ENCODE peak calls at places on chromosomes 5 and 9, in ten cellular contexts. J is progenitor cell of endocrine pancreas, G is GM06990, D is lung, E is A673, K is stomach, O is endodermal cell, H is OCI-LY7, Z is upper lobe of left lung, F is left lung. N is an unnamed sample.

GRCh38 chr5:60410427-60410826 is 289.5 kb downstream of the DEPDC1B start:
- DNase-seq in K (no peak), O (no peak), Z (no peak), D (no peak), F (no peak), E (no peak), H (no peak), J (no peak), G (no peak), N (no peak)

GRCh38 chr9:107755267-107755666 is 265.7 kb upstream of the KLF4 start:
- DNase-seq in D (no peak), J (no peak), O (no peak), H (no peak), G (no peak), E (peak), Z (no peak), F (no peak), K (no peak), N (no peak)

GRCh38 chr5:169557838-169558237 is 25.7 kb upstream of the SPDL1 start:
- DNase-seq in Z (no peak), D (no peak), J (no peak), G (no peak), H (no peak), O (no peak), E (no peak), F (no peak), K (no peak), N (no peak)

GRCh38 chr5:134510970-134511795 is 14.3 kb upstream of the JADE2 start:
- DNase-seq in G (no peak), E (no peak), D (no peak), H (no peak), K (no peak), Z (peak), O (peak), J (peak), F (no peak), N (no peak)

GRCh38 chr5:135544666-135545045 is 8.9 kb upstream of the NEUROG1 start:
- DNase-seq in D (no peak), J (no peak), O (peak), G (no peak), E (no peak), H (no peak), F (no peak), K (no peak), Z (no peak), N (no peak)

GRCh38 chr5:90135979-90136378 is 273.6 kb downstream of the CETN3 start:
- DNase-seq in Z (no peak), H (peak), E (no peak), F (peak), G (no peak), K (no peak), O (peak), J (no peak), D (no peak), N (no peak)

GRCh38 chr5:133316346-133317343 is 264.8 kb downstream of the HSPA4 start:
- DNase-seq in H (peak), G (no peak), J (no peak), O (peak), F (no peak), D (no peak), E (peak), K (no peak), Z (no peak), N (no peak)

GRCh38 chr5:108997720-108998119 is 250.0 kb downstream of the FER start:
- DNase-seq in H (no peak), J (no peak), E (no peak), O (no peak), Z (no peak), F (no peak), G (no peak), D (no peak), K (no peak), N (no peak)

GRCh38 chr9:107273634-107274033 is 9.4 kb upstream of the RAD23B start:
- DNase-seq in K (no peak), G (no peak), Z (no peak), F (no peak), O (no peak), H (no peak), D (no peak), E (no peak), J (no peak), N (no peak)

GRCh38 chr9:133224762-133225161 is 15.7 kb upstream of the OBP2B start:
- DNase-seq in Z (no peak), H (no peak), K (no peak), D (no peak), E (no peak), G (no peak), O (no peak), F (peak), J (no peak), N (no peak)

GRCh38 chr9:35696520-35697215 is 6.9 kb upstream of the TPM2 start:
- DNase-seq in G (no peak), H (peak), J (peak), K (peak), D (peak), Z (peak), O (peak), F (no peak), E (peak), N (no peak)

GRCh38 chr9:134406366-134407122 is 80.3 kb downstream of the RXRA start:
- DNase-seq in F (no peak), J (no peak), D (no peak), Z (no peak), H (no peak), E (peak), K (no peak), G (no peak), O (no peak), N (no peak)

GRCh38 chr5:68505917-68506860 is 290.6 kb downstream of the PIK3R1 start:
- DNase-seq in F (no peak), K (no peak), J (no peak), D (no peak), Z (no peak), G (no peak), E (peak), O (no peak), H (no peak), N (no peak)

GRCh38 chr5:1568201-1568979 is 44.6 kb upstream of the LPCAT1 start:
- DNase-seq in O (no peak), F (no peak), K (no peak), D (peak), H (no peak), G (no peak), E (no peak), J (no peak), Z (no peak), N (peak)

GRCh38 chr9:21114311-21114710 is 27.3 kb downstream of the IFNW1 start:
- DNase-seq in G (no peak), E (no peak), H (no peak), Z (no peak), K (no peak), J (no peak), O (no peak), D (no peak), F (no peak), N (no peak)

GRCh38 chr9:23819403-23819802 is 6.6 kb downstream of the ELAVL2 start:
- DNase-seq in K (no peak), J (no peak), E (no peak), D (no peak), H (no peak), Z (no peak), F (no peak), O (no peak), G (no peak), N (no peak)

GRCh38 chr5:42301349-42301748 is 121.9 kb upstream of the GHR start:
- DNase-seq in D (no peak), J (no peak), Z (no peak), F (no peak), K (no peak), H (no peak), E (no peak), O (no peak), G (no peak), N (no peak)

GRCh38 chr9:7394007-7394774 is 405.4 kb downstream of the DMAC1 start:
- DNase-seq in E (no peak), J (no peak), F (no peak), G (no peak), Z (no peak), D (no peak), K (no peak), O (peak), H (no peak), N (no peak)

GRCh38 chr5:172412724-172413260 is 41.5 kb downstream of the SH3PXD2B start:
- DNase-seq in E (peak), H (no peak), K (peak), O (no peak), G (peak), Z (peak), D (peak), F (peak), J (no peak), N (peak)

GRCh38 chr5:135222771-135223170 is 176.3 kb downstream of the MACROH2A1 start:
- DNase-seq in D (no peak), J (no peak), G (no peak), O (peak), K (peak), F (no peak), H (no peak), E (no peak), Z (no peak), N (no peak)

GRCh38 chr9:134616341-134616740 is 25.3 kb upstream of the COL5A1 start:
- DNase-seq in K (no peak), O (no peak), D (no peak), E (no peak), Z (no peak), G (no peak), J (no peak), H (no peak), F (no peak), N (no peak)

GRCh38 chr9:98861881-98862501 is 54.5 kb downstream of the GALNT12 start:
- DNase-seq in H (no peak), Z (no peak), O (no peak), J (no peak), D (no peak), G (no peak), F (no peak), E (no peak), K (no peak), N (peak)

GRCh38 chr5:53560506-53561191 is at the start of gene NDUFS4:
- DNase-seq in J (peak), H (peak), K (peak), E (peak), Z (peak), O (peak), G (peak), F (peak), D (peak), N (peak)

GRCh38 chr5:36177715-36178556 is 26.0 kb downstream of the SKP2 start:
- DNase-seq in D (no peak), H (peak), J (no peak), K (no peak), E (peak), O (no peak), G (no peak), F (no peak), Z (no peak), N (no peak)

GRCh38 chr9:36873247-36873875 is 160.7 kb downstream of the PAX5 start:
- DNase-seq in O (peak), D (peak), H (peak), E (peak), F (peak), G (peak), J (peak), K (peak), Z (peak), N (no peak)

GRCh38 chr9:85741112-85741874 is 461 bp downstream of the AGTPBP1 start:
- DNase-seq in F (peak), K (peak), G (no peak), E (peak), J (peak), D (peak), O (peak), Z (peak), H (peak), N (no peak)

GRCh38 chr5:159450417-159450816 is 120.1 kb upstream of the IL12B start:
- DNase-seq in K (no peak), F (no peak), J (no peak), G (no peak), D (no peak), E (no peak), O (no peak), Z (no peak), H (no peak), N (no peak)

GRCh38 chr9:132161743-132162187 is at the start of gene NTNG2:
- DNase-seq in G (no peak), D (no peak), E (no peak), K (no peak), Z (no peak), J (no peak), F (peak), H (no peak), O (no peak), N (no peak)

GRCh38 chr5:1321576-1321975 is 23.3 kb downstream of the CLPTM1L start:
- DNase-seq in E (no peak), K (no peak), O (peak), D (no peak), F (no peak), H (no peak), Z (no peak), G (no peak), J (no peak), N (no peak)

GRCh38 chr9:109051733-109052132 is 38.4 kb upstream of the CTNNAL1 start:
- DNase-seq in D (no peak), J (no peak), G (no peak), Z (no peak), F (no peak), K (no peak), O (no peak), H (no peak), E (no peak), N (no peak)

GRCh38 chr5:10595678-10596309 is 31.9 kb downstream of the ANKRD33B start:
- DNase-seq in H (no peak), F (no peak), Z (peak), E (peak), K (no peak), G (no peak), D (no peak), O (no peak), J (no peak), N (peak)

GRCh38 chr5:8842906-8843590 is 702.8 kb downstream of the SEMA5A start:
- DNase-seq in J (no peak), D (no peak), K (no peak), G (no peak), O (no peak), H (no peak), Z (no peak), E (no peak), F (no peak), N (peak)

GRCh38 chr9:132520612-132521011 is 61.8 kb upstream of the BARHL1 start:
- DNase-seq in Z (no peak), J (no peak), H (no peak), E (no peak), G (no peak), O (no peak), K (no peak), F (no peak), D (no peak), N (no peak)

GRCh38 chr5:180499684-180500083 is 5.5 kb downstream of the CNOT6 start:
- DNase-seq in J (no peak), G (no peak), F (no peak), K (no peak), H (no peak), E (no peak), O (no peak), D (no peak), Z (no peak), N (no peak)

GRCh38 chr9:89941875-89942274 is 337.1 kb downstream of the GADD45G start:
- DNase-seq in G (no peak), H (no peak), E (no peak), J (no peak), K (no peak), D (no peak), F (no peak), O (no peak), Z (no peak), N (peak)

GRCh38 chr9:91298304-91298703 is 63.4 kb downstream of the AUH start:
- DNase-seq in G (no peak), J (no peak), D (no peak), F (no peak), Z (peak), O (no peak), K (no peak), H (no peak), E (no peak), N (no peak)

GRCh38 chr5:132065351-132065937 is 5.0 kb downstream of the IL3 start:
- DNase-seq in G (peak), O (peak), J (peak), K (peak), Z (peak), E (peak), D (peak), F (peak), H (peak), N (no peak)
- TF ChIP-seq CTCF in G (peak), O (peak), J (peak), K (no peak), Z (peak), E (peak), D (peak), F (peak), H (peak), N (peak)

DNA sequence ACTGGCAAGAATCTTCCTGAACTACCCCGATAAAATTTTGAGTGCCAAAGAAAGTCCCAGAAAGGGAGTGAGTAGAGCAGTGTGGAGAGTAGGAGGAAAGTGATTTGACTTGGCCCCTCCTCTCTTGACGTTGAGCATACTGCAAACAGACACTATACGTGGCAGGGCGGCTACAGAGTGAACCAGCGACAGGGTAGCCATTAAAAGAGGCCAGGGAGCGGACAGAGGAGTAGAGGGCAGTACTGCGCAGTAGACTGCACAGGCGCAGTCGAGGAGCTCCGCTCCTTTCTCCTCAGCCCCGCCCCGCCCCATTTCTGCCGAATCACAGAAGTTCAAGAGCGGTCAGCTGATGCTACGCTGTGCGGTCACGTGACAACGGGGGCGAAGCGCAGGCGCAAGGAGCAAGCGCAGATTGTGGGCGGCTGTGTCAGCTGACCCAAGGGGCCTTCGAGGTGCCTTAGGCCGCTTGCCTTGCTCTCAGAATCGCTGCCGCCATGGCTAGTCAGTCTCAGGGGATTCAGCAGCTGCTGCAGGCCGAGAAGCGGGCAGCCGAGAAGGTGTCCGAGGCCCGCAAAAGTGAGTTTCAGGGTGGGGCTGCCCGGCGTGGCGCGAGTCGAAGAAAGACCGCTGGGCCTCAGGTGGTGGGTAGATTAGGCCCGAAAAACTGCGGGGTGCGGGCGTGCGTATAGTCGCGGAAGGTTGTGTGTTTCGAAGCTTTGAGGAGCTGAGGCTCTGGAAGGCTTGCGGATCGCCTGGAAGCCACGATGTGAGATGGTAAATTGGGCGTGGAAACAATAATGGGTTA is at the start of gene ATP6V1G1:
- DNase-seq in D (peak), J (peak), Z (peak), G (peak), K (peak), F (peak), E (peak), H (peak), O (peak), N (peak)
- TF ChIP-seq CTCF in D (no peak), J (peak), Z (peak), G (no peak), K (no peak), F (no peak), E (no peak), H (peak), O (peak), N (peak)

GRCh38 chr9:15104826-15105420 is 194.7 kb upstream of the FREM1 start:
- DNase-seq in F (no peak), E (no peak), G (peak), H (peak), K (no peak), Z (no peak), O (peak), J (no peak), D (peak), N (no peak)
- TF ChIP-seq CTCF in F (peak), E (peak), G (peak), H (peak), K (no peak), Z (peak), O (peak), J (peak), D (peak), N (peak)

GRCh38 chr5:149130932-149131273 is 10.4 kb upstream of the ABLIM3 start:
- DNase-seq in K (no peak), F (no peak), J (no peak), Z (no peak), O (no peak), H (no peak), G (no peak), D (no peak), E (no peak), N (no peak)

GRCh38 chr5:149132474-149132873 is 8.8 kb upstream of the ABLIM3 start:
- DNase-seq in Z (no peak), K (no peak), F (no peak), G (no peak), J (no peak), D (no peak), E (no peak), O (no peak), H (no peak), N (no peak)

GRCh38 chr5:149129181-149129580 is 12.1 kb upstream of the ABLIM3 start:
- DNase-seq in O (no peak), K (no peak), H (no peak), G (no peak), F (no peak), J (no peak), D (no peak), Z (no peak), E (no peak), N (no peak)

GRCh38 chr5:149128023-149128875 is 13.0 kb upstream of the ABLIM3 start:
- DNase-seq in O (peak), K (no peak), D (no peak), E (peak), G (no peak), J (peak), Z (no peak), H (peak), F (no peak), N (no peak)

GRCh38 chr5:149130121-149130931 is 11.0 kb upstream of the ABLIM3 start:
- DNase-seq in H (no peak), J (no peak), F (no peak), E (no peak), D (no peak), Z (no peak), K (no peak), G (no peak), O (no peak), N (no peak)
- TF ChIP-seq CTCF in H (peak), J (no peak), F (no peak), E (peak), D (peak), Z (peak), K (no peak), G (no peak), O (peak), N (peak)

GRCh38 chr5:164672190-164672589 is 1166.8 kb downstream of the MAT2B start:
- DNase-seq in Z (no peak), O (no peak), D (no peak), G (no peak), K (no peak), H (no peak), E (no peak), F (no peak), J (no peak), N (no peak)

DNA sequence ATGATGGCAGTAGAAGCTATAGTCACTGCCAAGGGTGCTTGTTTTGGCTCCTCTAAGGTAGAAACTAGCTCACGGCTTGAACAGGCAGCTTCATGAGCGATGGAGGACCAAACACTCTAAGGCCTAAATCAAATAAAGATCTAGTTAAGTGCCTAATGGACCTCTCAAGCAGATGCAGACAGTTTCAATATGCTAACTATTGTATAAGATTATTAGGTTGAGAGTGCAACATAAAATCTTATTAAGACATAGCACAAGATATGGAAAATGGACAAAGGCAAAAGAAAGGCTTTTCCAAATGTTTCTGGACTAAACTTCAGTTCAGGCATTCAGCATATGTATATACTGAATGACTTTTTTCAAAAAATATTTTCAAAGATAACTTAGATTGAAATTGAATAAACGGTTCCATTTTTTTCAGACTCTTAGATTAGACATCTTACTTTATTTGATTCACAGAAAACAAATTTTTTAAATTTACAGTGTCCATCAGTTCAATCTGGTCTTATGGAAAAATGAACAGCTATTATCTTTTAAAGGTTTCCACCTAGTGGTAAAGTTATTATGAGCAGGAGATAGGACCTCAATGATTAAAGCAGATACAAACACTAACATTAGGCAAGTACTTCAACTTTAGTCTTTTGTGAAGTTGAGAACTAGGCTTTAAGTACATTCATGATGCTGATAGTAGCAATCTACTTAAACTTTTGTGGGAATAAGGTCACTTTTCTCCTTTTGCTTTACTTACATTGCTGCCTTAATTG is 1167.7 kb downstream of the MAT2B start:
- DNase-seq in H (no peak), D (no peak), G (no peak), E (peak), J (no peak), F (no peak), O (no peak), Z (no peak), K (no peak), N (no peak)
- TF ChIP-seq CTCF in H (peak), D (no peak), G (peak), E (peak), J (peak), F (no peak), O (peak), Z (no peak), K (no peak), N (no peak)